ENCODE peak calls at places on chromosome 17, in five cellular contexts. D, Y, V, T and N are unnamed samples.

GRCh38 chr17:18044609-18045008 is 5.4 kb downstream of the GID4 start:
- DNase-seq in D (no peak), Y (no peak), V (no peak), T (no peak), N (no peak)

GRCh38 chr17:72118588-72119279 is 2.1 kb upstream of the SOX9 start:
- DNase-seq in D (peak; percentile 38), Y (peak; percentile 83), V (no peak), T (no peak), N (peak; percentile 67)

GRCh38 chr17:9259419-9259818 is 238.1 kb downstream of the NTN1 start:
- DNase-seq in D (no peak), Y (peak; percentile 56), V (no peak), T (no peak), N (no peak)

GRCh38 chr17:13114601-13115024 is 96.8 kb upstream of the ELAC2 start:
- DNase-seq in D (no peak), Y (no peak), V (no peak), T (peak; percentile 4), N (peak; percentile 13)

GRCh38 chr17:64343833-64344637 is 46.6 kb downstream of the PECAM1 start:
- DNase-seq in D (peak; percentile 38), Y (peak; percentile 57), V (no peak), T (no peak), N (peak; percentile 53)

GRCh38 chr17:50288306-50288705 is 14.0 kb downstream of the TMEM92 start:
- DNase-seq in D (no peak), Y (no peak), V (no peak), T (no peak), N (no peak)

GRCh38 chr17:50558091-50558490 is 2.4 kb upstream of the CACNA1G start:
- DNase-seq in D (no peak), Y (no peak), V (no peak), T (no peak), N (no peak)

GRCh38 chr17:1273492-1274242 is 3.4 kb downstream of the BHLHA9 start:
- DNase-seq in D (no peak), Y (no peak), V (no peak), T (no peak), N (no peak)

GRCh38 chr17:78351449-78352006 is 8.3 kb downstream of the SOCS3 start:
- DNase-seq in D (no peak), Y (peak; percentile 90), V (peak; percentile 95), T (peak; percentile 96), N (no peak)

GRCh38 chr17:33140413-33141099 is 148.9 kb downstream of the SPACA3 start:
- DNase-seq in D (no peak), Y (no peak), V (no peak), T (no peak), N (no peak)

GRCh38 chr17:2852729-2853110 is 56.5 kb downstream of the RAP1GAP2 start:
- DNase-seq in D (no peak), Y (no peak), V (no peak), T (no peak), N (no peak)

GRCh38 chr17:75088902-75089417 is 1.2 kb downstream of the SLC16A5 start:
- DNase-seq in D (no peak), Y (no peak), V (no peak), T (no peak), N (no peak)

GRCh38 chr17:17492562-17492961 is 3.6 kb downstream of the RASD1 start:
- DNase-seq in D (no peak), Y (no peak), V (no peak), T (no peak), N (no peak)

GRCh38 chr17:2396568-2397246 is 4.2 kb downstream of the MNT start:
- DNase-seq in D (peak; percentile 51), Y (peak; percentile 89), V (peak; percentile 96), T (peak; percentile 91), N (peak; percentile 87)

GRCh38 chr17:73203135-73203787 is 10.4 kb downstream of the COG1 start:
- DNase-seq in D (no peak), Y (peak; percentile 17), V (no peak), T (no peak), N (no peak)

GRCh38 chr17:76744747-76745146 is 6.8 kb downstream of the MFSD11 start:
- DNase-seq in D (no peak), Y (no peak), V (no peak), T (no peak), N (no peak)

GRCh38 chr17:72565006-72565405 is 444.2 kb downstream of the SOX9 start:
- DNase-seq in D (no peak), Y (no peak), V (no peak), T (no peak), N (no peak)

GRCh38 chr17:56896968-56897359 is 16.9 kb downstream of the TRIM25 start:
- DNase-seq in D (no peak), Y (no peak), V (no peak), T (no peak), N (no peak)

GRCh38 chr17:2057714-2058520 is 3.0 kb downstream of the HIC1 start:
- DNase-seq in D (no peak), Y (no peak), V (no peak), T (no peak), N (peak; percentile 45)

GRCh38 chr17:4709794-4710692 is at the start of gene ARRB2:
- DNase-seq in D (peak; percentile 98), Y (peak; percentile 98), V (peak; percentile 98), T (peak; percentile 90), N (peak; percentile 99)

GRCh38 chr17:49739662-49740271 is 24.2 kb downstream of the FAM117A start:
- DNase-seq in D (peak; percentile 90), Y (peak; percentile 77), V (no peak), T (no peak), N (peak; percentile 93)

GRCh38 chr17:30225919-30226553 is 9.5 kb downstream of the SLC6A4 start:
- DNase-seq in D (no peak), Y (no peak), V (no peak), T (no peak), N (no peak)

GRCh38 chr17:13418891-13419290 is 182.8 kb downstream of the HS3ST3A1 start:
- DNase-seq in D (no peak), Y (no peak), V (no peak), T (no peak), N (no peak)

GRCh38 chr17:69462010-69462409 is 47.5 kb downstream of the MAP2K6 start:
- DNase-seq in D (no peak), Y (no peak), V (no peak), T (no peak), N (no peak)

GRCh38 chr17:76426853-76427252 is 26.1 kb downstream of the UBE2O start:
- DNase-seq in D (no peak), Y (no peak), V (no peak), T (no peak), N (no peak)

GRCh38 chr17:81509048-81509686 is 3.4 kb downstream of the ACTG1 start:
- DNase-seq in D (peak; percentile 22), Y (no peak), V (no peak), T (no peak), N (peak; percentile 78)

GRCh38 chr17:2122641-2123302 is 67.9 kb downstream of the HIC1 start:
- DNase-seq in D (no peak), Y (peak; percentile 63), V (no peak), T (no peak), N (no peak)

GRCh38 chr17:66403846-66404597 is 101.6 kb downstream of the PRKCA start:
- DNase-seq in D (no peak), Y (no peak), V (no peak), T (no peak), N (no peak)

GRCh38 chr17:4945944-4946280 is 2.4 kb downstream of the PFN1 start:
- DNase-seq in D (no peak), Y (no peak), V (no peak), T (no peak), N (no peak)

GRCh38 chr17:58335061-58335731 is 6.6 kb upstream of the TSPOAP1 start:
- DNase-seq in D (no peak), Y (no peak), V (no peak), T (no peak), N (peak; percentile 83)
- H3K4me3 ChIP-seq in D (peak overlapping the region; percentile 30), Y (no peak overlapping the region), V (no peak overlapping the region), T (no peak overlapping the region), N (peak overlapping the region; percentile 94)

DNA sequence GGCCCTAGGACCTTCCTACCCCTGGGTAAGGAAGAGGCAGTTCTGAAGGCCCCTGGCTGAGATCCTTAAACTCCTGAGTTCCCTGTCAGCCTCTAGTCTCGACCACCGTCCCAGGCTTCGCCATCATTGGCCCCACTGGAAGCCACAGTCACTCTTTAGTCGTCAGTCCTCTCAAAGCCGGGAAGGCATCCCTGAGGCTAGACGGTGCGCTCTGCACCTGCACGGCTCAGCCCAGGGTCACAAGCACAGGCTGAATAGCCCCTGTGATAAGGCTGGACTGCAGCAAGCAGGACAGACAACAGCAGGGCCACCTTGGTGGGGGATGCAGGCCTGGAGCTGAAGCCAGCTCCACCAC is 3.3 kb upstream of the HEXIM1 start:
- DNase-seq in D (no peak), Y (no peak), V (no peak), T (no peak), N (no peak)
- H3K4me3 ChIP-seq in D (no peak overlapping the region), Y (peak overlapping the region; percentile 75), V (peak overlapping the region; percentile 17), T (no peak overlapping the region), N (no peak overlapping the region)

DNA sequence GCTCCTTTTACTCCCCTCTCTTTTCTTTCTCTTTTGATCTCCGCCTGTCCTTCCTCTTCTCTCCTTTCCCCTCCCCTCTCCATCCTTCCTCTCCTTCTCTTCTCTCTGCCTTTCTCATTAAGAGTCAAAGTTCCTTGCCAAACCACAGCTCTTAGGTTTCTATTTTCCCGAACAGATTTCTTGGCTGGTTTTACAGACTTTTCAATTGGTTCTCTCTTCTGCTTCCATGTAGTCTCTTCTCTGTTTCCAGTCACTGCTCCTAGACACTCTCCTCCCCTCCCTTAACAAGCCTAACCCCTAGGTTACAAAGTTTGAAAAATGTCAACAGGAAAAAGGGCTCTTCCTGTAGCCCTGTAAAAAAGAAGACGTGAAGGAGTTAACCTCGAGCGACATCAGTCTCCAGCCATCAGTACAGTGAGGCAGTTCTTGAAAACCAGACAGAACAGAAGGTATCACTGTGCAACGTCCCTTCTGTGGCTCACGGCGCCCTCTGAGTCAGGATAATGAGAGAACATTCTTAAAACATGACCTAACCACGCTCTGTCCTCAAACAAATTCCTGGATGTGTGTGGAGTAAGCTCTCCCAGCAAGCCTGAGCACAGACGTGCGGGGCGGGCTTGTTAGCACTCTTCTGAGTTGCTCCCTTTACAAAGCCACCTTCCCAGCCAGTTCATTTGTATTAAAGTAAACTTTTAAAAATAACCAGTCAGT is 11.6 kb upstream of the MARCHF10 start:
- DNase-seq in D (no peak), Y (peak; percentile 90), V (peak; percentile 93), T (peak; percentile 91), N (no peak)
- H3K4me3 ChIP-seq in D (no peak overlapping the region), Y (peak overlapping the region; percentile 23), V (no peak overlapping the region), T (peak overlapping the region; percentile 21), N (no peak overlapping the region)

GRCh38 chr17:58531122-58531521 is 16.7 kb upstream of the MTMR4 start:
- DNase-seq in D (no peak), Y (no peak), V (no peak), T (no peak), N (no peak)

GRCh38 chr17:58530655-58531054 is 16.2 kb upstream of the MTMR4 start:
- DNase-seq in D (no peak), Y (no peak), V (no peak), T (no peak), N (no peak)

GRCh38 chr17:58527949-58528348 is 13.5 kb upstream of the MTMR4 start:
- DNase-seq in D (no peak), Y (no peak), V (no peak), T (no peak), N (no peak)

GRCh38 chr17:58528443-58528842 is 14.0 kb upstream of the MTMR4 start:
- DNase-seq in D (no peak), Y (no peak), V (no peak), T (no peak), N (no peak)

DNA sequence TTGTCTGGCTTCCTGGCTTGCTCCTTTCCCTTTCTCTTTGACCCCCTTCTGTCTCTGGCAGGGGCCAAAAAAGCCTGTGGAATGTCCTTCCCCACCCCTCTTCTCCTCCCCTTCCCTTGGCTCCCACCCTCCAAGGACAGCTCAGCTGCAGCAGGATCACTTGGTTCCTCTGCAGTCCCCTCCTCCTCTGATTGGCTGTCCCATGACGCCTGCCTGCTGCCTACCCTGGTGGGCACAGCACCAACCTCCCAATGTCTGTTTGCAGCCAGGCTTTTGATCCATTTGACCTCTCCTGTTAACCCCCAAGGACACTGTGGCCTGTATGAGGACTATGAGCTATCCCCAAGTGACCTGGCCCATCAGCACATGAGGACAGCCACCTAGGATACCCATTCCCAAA is 14.8 kb upstream of the MTMR4 start:
- DNase-seq in D (no peak), Y (no peak), V (no peak), T (no peak), N (no peak)
- H3K4me3 ChIP-seq in D (no peak overlapping the region), Y (peak overlapping the region; percentile 33), V (no peak overlapping the region), T (no peak overlapping the region), N (no peak overlapping the region)